ENCODE peak calls at places on chromosomes 6 and 20, in six cellular contexts. R is tibial artery; F is stomach; H is CD8-positive, alpha-beta memory T cell; P is GM23248; E is ascending aorta. Q is an unnamed sample. For H3K4me1 and H3K27me3, the result is how much of the 10 kb centered on the place peaks cover.

GRCh38 chr20:13220857-13221297 is at the start of gene ISM1:
- DNase-seq in R (peak), F (no peak), H (peak), P (peak), E (peak), Q (peak)

GRCh38 chr20:24962510-24962909 is 13.4 kb downstream of the CST7 start:
- DNase-seq in R (no peak), F (no peak), H (peak), P (no peak), E (no peak), Q (no peak)

GRCh38 chr6:135464634-135465033 is 32.9 kb downstream of the AHI1 start:
- DNase-seq in R (no peak), F (no peak), H (no peak), P (no peak), E (no peak), Q (no peak)

GRCh38 chr20:2314759-2315439 is 19.1 kb downstream of the TGM3 start:
- DNase-seq in R (peak), F (no peak), H (no peak), P (peak), E (peak), Q (no peak)

GRCh38 chr20:63320616-63321147 is 27.7 kb downstream of the COL20A1 start:
- DNase-seq in R (peak), F (no peak), H (peak), P (no peak), E (peak), Q (no peak)

GRCh38 chr20:53124075-53124532 is 151.9 kb downstream of the TSHZ2 start:
- DNase-seq in R (peak), F (no peak), H (no peak), P (peak), E (peak), Q (no peak)

GRCh38 chr20:35820715-35821114 is 48.9 kb downstream of the PHF20 start:
- DNase-seq in R (no peak), F (no peak), H (no peak), P (peak), E (no peak), Q (no peak)

GRCh38 chr20:16005612-16006493 is 567.4 kb downstream of the KIF16B start:
- DNase-seq in R (no peak), F (no peak), H (no peak), P (no peak), E (no peak), Q (peak)

GRCh38 chr6:91490672-91491071 is 903.8 kb upstream of the MAP3K7 start:
- DNase-seq in R (no peak), F (no peak), H (no peak), P (no peak), E (no peak), Q (peak)

GRCh38 chr6:130632288-130632687 is 194.9 kb upstream of the SMLR1 start:
- DNase-seq in R (no peak), F (no peak), H (no peak), P (peak), E (no peak), Q (no peak)

GRCh38 chr6:20211037-20211940 is 980 bp downstream of the MBOAT1 start:
- DNase-seq in R (no peak), F (peak), H (no peak), P (peak), E (no peak), Q (peak)

GRCh38 chr6:66854014-66854413 is 1147.0 kb upstream of the EYS start:
- DNase-seq in R (no peak), F (no peak), H (no peak), P (no peak), E (no peak), Q (no peak)

GRCh38 chr6:25359191-25359861 is 80.2 kb downstream of the CARMIL1 start:
- DNase-seq in R (no peak), F (no peak), H (no peak), P (peak), E (peak), Q (no peak)

GRCh38 chr6:144330588-144330987 is 45.5 kb downstream of the UTRN start:
- DNase-seq in R (no peak), F (peak), H (no peak), P (no peak), E (no peak), Q (no peak)

GRCh38 chr6:144331610-144332009 is 46.5 kb downstream of the UTRN start:
- DNase-seq in R (no peak), F (no peak), H (no peak), P (peak), E (no peak), Q (no peak)

GRCh38 chr6:144334150-144334708 is 49.1 kb downstream of the UTRN start:
- DNase-seq in R (no peak), F (no peak), H (peak), P (no peak), E (no peak), Q (no peak)

GRCh38 chr6:144330017-144330416 is 44.9 kb downstream of the UTRN start:
- DNase-seq in R (no peak), F (no peak), H (no peak), P (no peak), E (no peak), Q (no peak)

DNA sequence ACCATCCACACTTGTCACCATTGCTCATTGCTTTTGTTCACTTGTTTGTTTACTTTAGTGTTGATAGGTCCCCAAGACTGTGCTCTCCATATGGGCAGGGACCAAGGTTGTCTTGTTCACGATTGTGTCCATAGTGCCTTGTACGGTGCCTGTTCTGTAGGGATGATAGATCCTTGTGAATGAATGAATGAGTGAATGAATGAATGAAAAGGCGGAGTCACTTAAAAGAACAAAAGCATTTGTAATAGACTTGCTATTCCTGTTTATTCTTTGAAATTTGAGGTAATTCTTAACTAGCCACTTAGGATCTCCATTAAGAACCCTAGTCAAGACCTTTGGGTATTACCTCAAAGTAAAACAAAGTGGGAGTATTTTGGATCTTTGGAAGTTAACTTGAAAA is 47.0 kb downstream of the UTRN start:
- DNase-seq in R (no peak), F (no peak), H (no peak), P (no peak), E (no peak), Q (no peak)
- H3K4me3 ChIP-seq in R (no peak), F (no peak), H (no peak), P (no peak), E (no peak), Q (no peak)

DNA sequence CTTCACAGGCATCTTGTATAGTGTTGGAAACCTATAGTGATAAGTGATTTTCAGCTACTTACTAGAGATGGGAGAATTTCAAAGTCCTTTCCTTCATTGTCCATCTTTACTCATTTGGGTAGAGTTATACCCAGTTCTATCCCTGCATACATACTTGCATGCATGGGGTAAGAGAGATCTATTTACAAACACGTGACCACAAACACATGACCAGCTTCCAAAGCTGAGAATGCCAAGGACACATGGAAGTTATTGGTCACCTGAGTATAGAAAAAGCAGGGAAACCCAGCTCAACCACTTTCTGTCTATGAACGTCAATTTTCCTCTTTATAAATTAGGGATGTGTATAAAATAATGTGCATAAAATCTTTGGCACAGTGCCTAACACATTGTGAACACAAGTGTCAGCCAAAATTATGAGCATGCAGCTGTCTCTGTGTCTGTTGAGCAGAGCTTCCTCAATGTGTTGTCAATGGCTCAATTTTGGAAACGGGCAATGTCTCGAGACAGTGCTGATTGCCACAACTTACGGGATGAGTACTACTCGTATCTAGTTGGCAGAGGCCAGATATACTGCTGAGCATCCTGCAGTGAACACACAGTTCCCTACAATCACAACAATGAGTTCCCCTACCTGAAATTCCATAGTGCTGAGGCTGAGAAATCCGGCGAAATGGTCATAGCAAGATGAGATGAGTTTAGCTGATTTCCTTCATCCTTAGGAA is 44.9 kb downstream of the TPD52L1 start:
- DNase-seq in R (no peak), F (no peak), H (no peak), P (no peak), E (no peak), Q (no peak)
- H3K4me1 ChIP-seq in R (half or more), F (under half), H (under half), P (under half), E (under half), Q (under half)

GRCh38 chr6:167668754-167669552 is 157.8 kb upstream of the AFDN start:
- DNase-seq in R (no peak), F (no peak), H (no peak), P (no peak), E (no peak), Q (no peak)

GRCh38 chr6:167668019-167668753 is 158.5 kb upstream of the AFDN start:
- DNase-seq in R (no peak), F (no peak), H (no peak), P (no peak), E (no peak), Q (no peak)

GRCh38 chr6:167669553-167669849 is 157.2 kb upstream of the AFDN start:
- DNase-seq in R (no peak), F (no peak), H (no peak), P (no peak), E (no peak), Q (no peak)

GRCh38 chr6:167670938-167671338 is 155.8 kb upstream of the AFDN start:
- DNase-seq in R (no peak), F (no peak), H (no peak), P (no peak), E (no peak), Q (no peak)

GRCh38 chr6:167669870-167670802 is 156.6 kb upstream of the AFDN start:
- DNase-seq in R (no peak), F (no peak), H (no peak), P (no peak), E (no peak), Q (no peak)
- H3K27me3 ChIP-seq in R (under half), F (under half), H (under half), P (under half), E (under half), Q (under half)

GRCh38 chr20:42844751-42845150 is 345.0 kb downstream of the PTPRT start:
- DNase-seq in R (no peak), F (no peak), H (no peak), P (no peak), E (no peak), Q (no peak)
- H3K4me3 ChIP-seq in R (no peak), F (no peak), H (no peak), P (no peak), E (no peak), Q (no peak)

GRCh38 chr20:7399575-7399974 is 540.7 kb downstream of the HAO1 start:
- DNase-seq in R (no peak), F (no peak), H (no peak), P (no peak), E (no peak), Q (no peak)

GRCh38 chr20:7399114-7399513 is 541.1 kb downstream of the HAO1 start:
- DNase-seq in R (no peak), F (no peak), H (no peak), P (no peak), E (no peak), Q (no peak)
- H3K4me1 ChIP-seq in R (under half), F (under half), H (under half), P (under half), E (under half), Q (under half)

DNA sequence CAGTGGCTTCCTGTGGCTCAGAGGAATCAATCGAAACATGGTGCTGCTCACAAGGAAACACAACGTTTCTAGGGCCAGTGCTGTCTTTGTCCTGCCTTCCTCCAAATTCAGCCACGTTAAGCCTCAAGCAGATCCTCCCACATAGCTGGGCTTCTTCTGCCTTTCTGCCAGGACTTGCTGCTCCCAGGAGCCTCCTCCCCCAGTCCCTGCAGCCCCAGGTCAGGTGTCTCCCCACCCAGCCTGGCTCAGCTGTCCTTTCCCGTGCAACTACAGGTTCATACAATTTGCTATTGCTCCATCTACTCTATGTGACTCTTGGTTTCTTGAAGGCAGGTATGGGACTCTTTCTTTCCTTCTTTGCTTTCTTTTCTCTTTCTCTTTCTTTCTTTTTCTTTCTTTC is 215.3 kb upstream of the RNF24 start:
- DNase-seq in R (no peak), F (no peak), H (no peak), P (no peak), E (no peak), Q (no peak)
- H3K27me3 ChIP-seq in R (under half), F (under half), H (under half), P (under half), E (under half), Q (under half)

Q was measured in HAP-1.